ENCODE peak calls at places on chromosomes 16 and 17, in seven cellular contexts. One of them, this sample, is unnamed.

GRCh38 chr17:45366049-45366448 is 49.2 kb upstream of the MAP3K14 start:
- DNase-seq in esophagus squamous epithelium: no peak
- DNase-seq in lung microvascular endothelial cell: no peak
- DNase-seq in HTR-8/SVneo: no peak
- DNase-seq in HuH-7: no peak
- DNase-seq in GM12864: no peak
- DNase-seq in GOT3: no peak
- DNase-seq in this sample: no peak

GRCh38 chr16:23742761-23743160 is 12.1 kb upstream of the CHP2 start:
- DNase-seq in HuH-7: no peak
- DNase-seq in lung microvascular endothelial cell: no peak
- DNase-seq in HTR-8/SVneo: no peak
- DNase-seq in GOT3: no peak
- DNase-seq in esophagus squamous epithelium: no peak
- DNase-seq in GM12864: no peak
- DNase-seq in this sample: no peak

GRCh38 chr17:66508896-66509843 is 206.8 kb downstream of the PRKCA start:
- DNase-seq in esophagus squamous epithelium: no peak
- DNase-seq in GM12864: no peak
- DNase-seq in lung microvascular endothelial cell: no peak
- DNase-seq in HTR-8/SVneo: peak
- DNase-seq in HuH-7: no peak
- DNase-seq in GOT3: peak
- DNase-seq in this sample: no peak

GRCh38 chr17:45868276-45868675 is 23.6 kb downstream of the SPPL2C start:
- DNase-seq in HTR-8/SVneo: no peak
- DNase-seq in esophagus squamous epithelium: no peak
- DNase-seq in GM12864: no peak
- DNase-seq in HuH-7: no peak
- DNase-seq in GOT3: no peak
- DNase-seq in lung microvascular endothelial cell: no peak
- DNase-seq in this sample: no peak

GRCh38 chr16:87412371-87412995 is 20.3 kb downstream of the MAP1LC3B start:
- DNase-seq in esophagus squamous epithelium: no peak
- DNase-seq in HTR-8/SVneo: no peak
- DNase-seq in HuH-7: no peak
- DNase-seq in lung microvascular endothelial cell: no peak
- DNase-seq in GM12864: no peak
- DNase-seq in GOT3: no peak
- DNase-seq in this sample: no peak

GRCh38 chr16:75555213-75555706 is 792 bp downstream of the TMEM231 start:
- DNase-seq in HuH-7: peak
- DNase-seq in GOT3: peak
- DNase-seq in GM12864: no peak
- DNase-seq in esophagus squamous epithelium: no peak
- DNase-seq in lung microvascular endothelial cell: peak
- DNase-seq in HTR-8/SVneo: peak
- DNase-seq in this sample: no peak

GRCh38 chr17:1577186-1577585 is 14.6 kb upstream of the PITPNA start:
- DNase-seq in HuH-7: peak
- DNase-seq in esophagus squamous epithelium: no peak
- DNase-seq in GOT3: peak
- DNase-seq in HTR-8/SVneo: no peak
- DNase-seq in lung microvascular endothelial cell: peak
- DNase-seq in GM12864: no peak
- DNase-seq in this sample: no peak

GRCh38 chr17:75561927-75562603 is 25.5 kb upstream of the MYO15B start:
- DNase-seq in GOT3: no peak
- DNase-seq in HuH-7: no peak
- DNase-seq in GM12864: no peak
- DNase-seq in lung microvascular endothelial cell: no peak
- DNase-seq in esophagus squamous epithelium: no peak
- DNase-seq in HTR-8/SVneo: no peak
- DNase-seq in this sample: no peak

GRCh38 chr16:8673611-8674412 is 605 bp upstream of the ABAT start:
- DNase-seq in HTR-8/SVneo: no peak
- DNase-seq in GM12864: no peak
- DNase-seq in HuH-7: no peak
- DNase-seq in lung microvascular endothelial cell: no peak
- DNase-seq in esophagus squamous epithelium: no peak
- DNase-seq in GOT3: no peak
- DNase-seq in this sample: no peak

GRCh38 chr17:67434061-67434525 is 57.0 kb downstream of the PITPNC1 start:
- DNase-seq in GOT3: no peak
- DNase-seq in GM12864: no peak
- DNase-seq in esophagus squamous epithelium: no peak
- DNase-seq in HTR-8/SVneo: no peak
- DNase-seq in HuH-7: no peak
- DNase-seq in lung microvascular endothelial cell: peak
- DNase-seq in this sample: no peak

GRCh38 chr17:5931611-5932010 is 138.6 kb upstream of the WSCD1 start:
- DNase-seq in lung microvascular endothelial cell: no peak
- DNase-seq in HuH-7: no peak
- DNase-seq in GOT3: no peak
- DNase-seq in GM12864: no peak
- DNase-seq in HTR-8/SVneo: no peak
- DNase-seq in esophagus squamous epithelium: no peak
- DNase-seq in this sample: no peak